ENCODE peak calls at places on chromosomes 5 and 9, in nine cellular contexts. S is fibroblast of the aortic adventitia, V is fibroblast of lung, P is stomach, A is epithelial cell of proximal tubule, U is suprapubic skin, R is WERI-Rb-1, Z is right lobe of liver, C is cardiac muscle cell. O is an unnamed sample.

GRCh38 chr5:7794301-7794700 is 56.6 kb downstream of the CFAP90 start:
- DNase-seq in S (no peak), V (no peak), P (no peak), A (no peak), U (no peak), R (no peak), Z (no peak), C (no peak), O (no peak)

GRCh38 chr5:54673523-54674225 is 156.1 kb downstream of the SNX18 start:
- DNase-seq in S (no peak), V (peak), P (peak), A (no peak), U (no peak), R (no peak), Z (peak), C (peak), O (no peak)

GRCh38 chr5:134440185-134440755 is 28.6 kb upstream of the CDKN2AIPNL start:
- DNase-seq in S (peak), V (no peak), P (no peak), A (no peak), U (no peak), R (no peak), Z (no peak), C (no peak), O (no peak)

GRCh38 chr9:72602629-72603028 is 81.2 kb downstream of the TMC1 start:
- DNase-seq in S (peak), V (peak), P (no peak), A (no peak), U (no peak), R (no peak), Z (no peak), C (no peak), O (no peak)

GRCh38 chr9:135239100-135239768 is 151.8 kb downstream of the OLFM1 start:
- DNase-seq in S (no peak), V (no peak), P (no peak), A (no peak), U (no peak), R (no peak), Z (peak), C (no peak), O (no peak)

GRCh38 chr9:134895849-134896833 is 15.5 kb downstream of the FCN2 start:
- DNase-seq in S (peak), V (peak), P (peak), A (no peak), U (no peak), R (no peak), Z (peak), C (peak), O (peak)

GRCh38 chr5:143893638-143894037 is 81.7 kb downstream of the HMHB1 start:
- DNase-seq in S (no peak), V (no peak), P (no peak), A (no peak), U (no peak), R (no peak), Z (peak), C (no peak), O (no peak)

GRCh38 chr5:141637266-141637692 is 482 bp downstream of the RELL2 start:
- DNase-seq in S (no peak), V (no peak), P (peak), A (no peak), U (no peak), R (peak), Z (peak), C (peak), O (no peak)

GRCh38 chr9:87894998-87895625 is 12.4 kb downstream of the SPATA31E1 start:
- DNase-seq in S (no peak), V (no peak), P (no peak), A (no peak), U (no peak), R (no peak), Z (no peak), C (no peak), O (no peak)
- TF ChIP-seq CTCF in S (no peak), V (no peak), P (no peak), A (no peak), U (no peak), R (peak), Z (no peak), C (no peak), O (no peak)

GRCh38 chr5:157193699-157194424 is 13.2 kb downstream of the ITK start:
- DNase-seq in S (no peak), V (no peak), P (no peak), A (no peak), U (no peak), R (no peak), Z (no peak), C (no peak), O (no peak)
- H3K4me3 ChIP-seq in S (no peak), V (no peak), P (no peak), A (no peak), U (no peak), R (no peak), Z (no peak), C (no peak), O (no peak)

GRCh38 chr9:6049798-6050197 is 34.4 kb upstream of the RANBP6 start:
- DNase-seq in S (no peak), V (no peak), P (no peak), A (no peak), U (no peak), R (no peak), Z (no peak), C (peak), O (no peak)
- TF ChIP-seq CTCF in S (peak), V (peak), P (no peak), A (peak), U (no peak), R (peak), Z (peak), C (peak), O (peak)

GRCh38 chr5:158878227-158878626 is 221.5 kb downstream of the EBF1 start:
- DNase-seq in S (no peak), V (no peak), P (no peak), A (no peak), U (no peak), R (no peak), Z (no peak), C (no peak), O (no peak)
- H3K4me3 ChIP-seq in S (no peak), V (no peak), P (no peak), A (no peak), U (no peak), R (no peak), Z (no peak), C (no peak), O (no peak)

DNA sequence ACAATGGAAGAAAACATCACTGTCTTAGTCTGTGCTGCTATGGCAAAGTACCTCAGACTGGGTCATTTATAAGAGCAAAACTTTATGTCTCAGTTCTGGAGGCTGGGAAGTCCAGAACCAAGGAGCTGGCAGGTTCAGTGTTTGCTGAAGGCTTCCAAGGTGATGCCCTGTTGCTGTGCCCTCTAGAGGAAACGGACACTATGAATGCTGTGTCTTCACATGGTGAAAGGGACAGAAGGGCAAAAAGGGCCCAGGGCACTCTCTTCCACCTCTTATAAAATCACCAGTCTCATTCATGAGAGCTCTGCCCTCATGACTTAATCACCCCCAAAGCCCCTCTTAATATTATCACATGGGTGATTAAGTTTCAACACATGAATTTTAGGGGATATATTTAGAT is 143.5 kb downstream of the FANCC start:
- DNase-seq in S (no peak), V (no peak), P (no peak), A (no peak), U (no peak), R (no peak), Z (no peak), C (no peak), O (no peak)
- TF ChIP-seq CTCF in S (no peak), V (no peak), P (no peak), A (no peak), U (no peak), R (peak), Z (no peak), C (no peak), O (no peak)

GRCh38 chr5:93586948-93587918 is 4.2 kb downstream of the NR2F1 start:
- DNase-seq in S (no peak), V (peak), P (no peak), A (no peak), U (no peak), R (no peak), Z (no peak), C (peak), O (no peak)
- H3K4me3 ChIP-seq in S (peak), V (peak), P (peak), A (peak), U (no peak), R (no peak), Z (peak), C (no peak), O (peak)

GRCh38 chr5:35002459-35002858 is 45.3 kb downstream of the AGXT2 start:
- DNase-seq in S (no peak), V (no peak), P (no peak), A (no peak), U (no peak), R (no peak), Z (no peak), C (no peak), O (no peak)

GRCh38 chr5:35004200-35004599 is 43.5 kb downstream of the AGXT2 start:
- DNase-seq in S (no peak), V (no peak), P (no peak), A (no peak), U (no peak), R (no peak), Z (no peak), C (no peak), O (no peak)

GRCh38 chr5:35001842-35002241 is 45.9 kb downstream of the AGXT2 start:
- DNase-seq in S (no peak), V (no peak), P (no peak), A (no peak), U (no peak), R (no peak), Z (no peak), C (no peak), O (no peak)

GRCh38 chr5:34998058-34998789 is 49.5 kb downstream of the AGXT2 start:
- DNase-seq in S (peak), V (peak), P (no peak), A (no peak), U (no peak), R (no peak), Z (no peak), C (peak), O (no peak)

GRCh38 chr5:35003018-35003957 is 44.5 kb downstream of the AGXT2 start:
- DNase-seq in S (peak), V (peak), P (peak), A (no peak), U (no peak), R (peak), Z (no peak), C (peak), O (no peak)
- TF ChIP-seq CTCF in S (peak), V (peak), P (peak), A (peak), U (peak), R (peak), Z (peak), C (peak), O (peak)

DNA sequence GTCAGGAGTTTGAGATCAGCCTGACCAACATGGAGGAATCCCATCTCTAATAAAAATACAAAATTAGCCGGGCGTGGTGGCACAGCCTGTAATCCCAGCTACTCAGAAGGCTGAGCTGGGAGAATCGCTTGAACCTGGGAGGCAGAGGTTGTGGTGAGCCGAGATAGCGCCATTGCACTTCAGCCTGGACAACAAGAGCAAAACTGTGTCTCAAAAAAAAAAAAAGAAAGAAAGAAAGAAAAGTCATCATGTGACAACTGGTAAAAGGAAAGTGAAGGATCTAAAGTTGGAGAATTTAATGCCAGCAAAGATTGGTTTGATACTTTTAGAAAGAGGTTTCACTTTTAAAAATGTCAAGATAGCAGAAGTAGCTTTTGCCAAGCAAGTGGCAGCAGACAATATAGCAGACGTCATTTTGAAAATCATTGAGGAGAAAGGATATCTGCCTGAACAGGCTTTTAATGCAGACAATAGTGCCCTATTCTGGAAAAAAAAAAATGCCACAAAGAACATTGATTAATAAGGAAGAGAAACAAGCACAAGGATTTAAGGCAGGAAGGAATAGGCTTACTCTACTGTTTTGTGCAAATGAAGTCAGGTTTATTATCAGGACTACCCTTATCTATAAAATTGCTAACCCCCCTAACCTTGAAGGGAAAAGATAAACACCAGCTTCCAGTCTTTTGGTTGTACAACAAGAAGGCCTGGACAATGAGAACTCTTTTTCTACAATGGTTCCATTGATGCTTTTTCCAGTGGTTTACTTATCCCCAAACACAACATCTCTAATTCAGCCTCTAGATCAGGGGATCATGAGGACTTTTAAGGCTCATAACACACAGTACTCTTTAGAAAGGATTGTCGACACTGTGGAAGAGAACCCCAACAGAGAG is 11.9 kb downstream of the PKD2L2 start:
- DNase-seq in S (no peak), V (no peak), P (no peak), A (no peak), U (no peak), R (no peak), Z (no peak), C (no peak), O (no peak)
- H3K4me3 ChIP-seq in S (no peak), V (no peak), P (no peak), A (no peak), U (no peak), R (no peak), Z (no peak), C (no peak), O (no peak)

DNA sequence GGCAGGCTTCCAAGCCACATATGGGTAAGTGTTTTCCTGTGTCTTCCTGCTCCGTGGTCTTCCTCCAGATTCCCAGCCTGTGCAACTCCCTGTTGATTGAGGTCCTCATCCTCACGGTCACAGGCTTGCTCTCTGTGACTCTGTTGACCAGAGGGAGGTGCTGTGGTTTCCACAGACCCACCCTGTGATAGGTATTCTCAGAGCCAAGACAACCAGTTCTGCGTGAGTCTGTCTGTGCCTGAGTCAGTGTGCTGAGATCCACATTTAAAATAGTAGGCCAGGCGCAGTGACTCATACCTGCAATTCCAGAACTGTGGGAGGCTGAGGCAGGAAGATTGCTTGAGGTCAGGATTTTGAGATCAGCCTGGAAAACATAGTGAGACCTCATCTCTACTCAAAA is 388.1 kb upstream of the IRX2 start:
- DNase-seq in S (no peak), V (peak), P (no peak), A (no peak), U (no peak), R (no peak), Z (no peak), C (no peak), O (no peak)
- TF ChIP-seq CTCF in S (no peak), V (no peak), P (no peak), A (no peak), U (no peak), R (no peak), Z (no peak), C (no peak), O (no peak)